ENCODE peak calls at places on chromosomes 5 and 9, in five cellular contexts. F is NCI-H345; H is HCT116; P is CD4-positive, alpha-beta T cell; K is T-helper 1 cell. J is an unnamed sample.

GRCh38 chr9:77022783-77023440 is 3.5 kb downstream of the FOXB2 start:
- DNase-seq in F (no peak), H (no peak), P (no peak), K (no peak), J (no peak)

GRCh38 chr5:179805529-179806249 is 977 bp downstream of the MGAT4B start:
- DNase-seq in F (no peak), H (no peak), P (no peak), K (peak; percentile 75), J (no peak)

GRCh38 chr9:93136011-93136440 is 2.0 kb upstream of the NINJ1 start:
- DNase-seq in F (peak; percentile 36), H (no peak), P (no peak), K (no peak), J (no peak)

GRCh38 chr5:60590172-60590571 is 109.8 kb downstream of the DEPDC1B start:
- DNase-seq in F (no peak), H (no peak), P (no peak), K (no peak), J (no peak)

GRCh38 chr5:170269579-170269978 is 28.0 kb downstream of the LCP2 start:
- DNase-seq in F (peak; percentile 9), H (no peak), P (no peak), K (peak; percentile 80), J (no peak)

GRCh38 chr9:135791431-135792267 is 89.7 kb downstream of the KCNT1 start:
- DNase-seq in F (no peak), H (no peak), P (no peak), K (no peak), J (no peak)

GRCh38 chr9:127569819-127570401 is 42.2 kb upstream of the STXBP1 start:
- DNase-seq in F (peak; percentile 82), H (no peak), P (no peak), K (peak; percentile 87), J (no peak)

GRCh38 chr9:97873410-97873809 is 20.4 kb downstream of the FOXE1 start:
- DNase-seq in F (no peak), H (no peak), P (no peak), K (no peak), J (no peak)

GRCh38 chr9:136791466-136792276 is 527 bp downstream of the TMEM141 start:
- DNase-seq in F (peak; percentile 62), H (peak; percentile 68), P (peak; percentile 69), K (peak; percentile 66), J (peak; percentile 74)

GRCh38 chr5:119439140-119439625 is 13.1 kb upstream of the HSD17B4 start:
- DNase-seq in F (no peak), H (no peak), P (no peak), K (no peak), J (no peak)

GRCh38 chr9:88880194-88880593 is 111.1 kb upstream of the S1PR3 start:
- DNase-seq in F (no peak), H (no peak), P (no peak), K (no peak), J (no peak)

GRCh38 chr5:178555005-178555404 is 35.2 kb downstream of the COL23A1 start:
- DNase-seq in F (no peak), H (no peak), P (no peak), K (no peak), J (no peak)

GRCh38 chr9:83403864-83404263 is 134.3 kb downstream of the FRMD3 start:
- DNase-seq in F (no peak), H (no peak), P (no peak), K (no peak), J (no peak)

GRCh38 chr9:127136880-127137639 is 14.6 kb upstream of the ANGPTL2 start:
- DNase-seq in F (no peak), H (no peak), P (peak; percentile 12), K (no peak), J (no peak)

GRCh38 chr9:131613346-131613745 is 68.0 kb downstream of the PRRT1B start:
- DNase-seq in F (no peak), H (no peak), P (no peak), K (no peak), J (no peak)

GRCh38 chr5:19975795-19976194 is 12.2 kb downstream of the CDH18 start:
- DNase-seq in F (no peak), H (no peak), P (no peak), K (no peak), J (no peak)

GRCh38 chr5:11468334-11469039 is 435.8 kb downstream of the CTNND2 start:
- DNase-seq in F (no peak), H (no peak), P (no peak), K (no peak), J (no peak)